ENCODE peak calls at places on chromosomes 16 and 17, in ten cellular contexts. One of them, this sample, is unnamed.
A peak's percentile ranks its signal among the peaks of the same experiment; 100 is the strongest.

GRCh38 chr17:78781339-78782304 is at the start of gene CYTH1:
- DNase-seq in ascending aorta: no peak
- DNase-seq in fibroblast of lung: no peak
- DNase-seq in GM12865: peak; percentile 53
- DNase-seq in NAMALWA: peak; percentile 68
- DNase-seq in effector CD4-positive, alpha-beta T cell: peak; percentile 31
- DNase-seq in memory B cell: no peak
- DNase-seq in AG04449: no peak
- DNase-seq in WTC11: peak; percentile 59
- DNase-seq in neural crest cell: peak; percentile 46
- DNase-seq in this sample: peak; percentile 29

GRCh38 chr16:23403547-23403946 is 49.4 kb downstream of the COG7 start:
- DNase-seq in WTC11: no peak
- DNase-seq in memory B cell: no peak
- DNase-seq in NAMALWA: no peak
- DNase-seq in GM12865: no peak
- DNase-seq in fibroblast of lung: no peak
- DNase-seq in AG04449: no peak
- DNase-seq in ascending aorta: no peak
- DNase-seq in effector CD4-positive, alpha-beta T cell: no peak
- DNase-seq in neural crest cell: no peak
- DNase-seq in this sample: no peak

GRCh38 chr16:9868606-9869149 is 313.6 kb downstream of the GRIN2A start:
- DNase-seq in WTC11: no peak
- DNase-seq in ascending aorta: no peak
- DNase-seq in AG04449: no peak
- DNase-seq in effector CD4-positive, alpha-beta T cell: no peak
- DNase-seq in fibroblast of lung: no peak
- DNase-seq in neural crest cell: no peak
- DNase-seq in GM12865: no peak
- DNase-seq in NAMALWA: no peak
- DNase-seq in memory B cell: no peak
- DNase-seq in this sample: no peak

GRCh38 chr16:48317614-48318013 is 67.6 kb downstream of the SIAH1 start:
- DNase-seq in effector CD4-positive, alpha-beta T cell: no peak
- DNase-seq in GM12865: peak; percentile 36
- DNase-seq in memory B cell: no peak
- DNase-seq in AG04449: peak; percentile 24
- DNase-seq in ascending aorta: no peak
- DNase-seq in WTC11: no peak
- DNase-seq in neural crest cell: no peak
- DNase-seq in NAMALWA: no peak
- DNase-seq in fibroblast of lung: peak; percentile 89
- DNase-seq in this sample: no peak

GRCh38 chr17:76981545-76982295 is 113.5 kb downstream of the MGAT5B start:
- DNase-seq in AG04449: no peak
- DNase-seq in WTC11: no peak
- DNase-seq in fibroblast of lung: no peak
- DNase-seq in NAMALWA: no peak
- DNase-seq in effector CD4-positive, alpha-beta T cell: no peak
- DNase-seq in GM12865: no peak
- DNase-seq in ascending aorta: no peak
- DNase-seq in memory B cell: no peak
- DNase-seq in neural crest cell: no peak
- DNase-seq in this sample: no peak

GRCh38 chr16:8958344-8958808 is 5.3 kb downstream of the USP7 start:
- DNase-seq in AG04449: no peak
- DNase-seq in memory B cell: no peak
- DNase-seq in neural crest cell: no peak
- DNase-seq in effector CD4-positive, alpha-beta T cell: no peak
- DNase-seq in fibroblast of lung: peak; percentile 75
- DNase-seq in ascending aorta: no peak
- DNase-seq in NAMALWA: no peak
- DNase-seq in GM12865: peak; percentile 56
- DNase-seq in WTC11: no peak
- DNase-seq in this sample: no peak

GRCh38 chr17:27630607-27631408 is at the start of gene LGALS9:
- DNase-seq in WTC11: no peak
- DNase-seq in effector CD4-positive, alpha-beta T cell: no peak
- DNase-seq in fibroblast of lung: peak; percentile 56
- DNase-seq in GM12865: peak; percentile 81
- DNase-seq in AG04449: no peak
- DNase-seq in NAMALWA: no peak
- DNase-seq in memory B cell: peak; percentile 14
- DNase-seq in neural crest cell: no peak
- DNase-seq in ascending aorta: no peak
- DNase-seq in this sample: peak; percentile 4

GRCh38 chr17:50258647-50259483 is 15.4 kb upstream of the TMEM92 start:
- DNase-seq in effector CD4-positive, alpha-beta T cell: no peak
- DNase-seq in GM12865: no peak
- DNase-seq in fibroblast of lung: peak; percentile 74
- DNase-seq in neural crest cell: no peak
- DNase-seq in WTC11: no peak
- DNase-seq in AG04449: no peak
- DNase-seq in ascending aorta: no peak
- DNase-seq in NAMALWA: no peak
- DNase-seq in memory B cell: no peak
- DNase-seq in this sample: no peak

GRCh38 chr16:66580605-66581209 is 1.4 kb downstream of the CMTM2 start:
- DNase-seq in fibroblast of lung: peak; percentile 88
- DNase-seq in memory B cell: no peak
- DNase-seq in effector CD4-positive, alpha-beta T cell: no peak
- DNase-seq in ascending aorta: no peak
- DNase-seq in WTC11: no peak
- DNase-seq in neural crest cell: no peak
- DNase-seq in GM12865: no peak
- DNase-seq in AG04449: peak; percentile 58
- DNase-seq in NAMALWA: no peak
- DNase-seq in this sample: peak; percentile 60

GRCh38 chr16:58732545-58733247 is 1.4 kb downstream of the GOT2 start:
- DNase-seq in effector CD4-positive, alpha-beta T cell: no peak
- DNase-seq in fibroblast of lung: peak; percentile 52
- DNase-seq in memory B cell: no peak
- DNase-seq in neural crest cell: no peak
- DNase-seq in NAMALWA: peak; percentile 27
- DNase-seq in AG04449: no peak
- DNase-seq in GM12865: peak; percentile 60
- DNase-seq in ascending aorta: no peak
- DNase-seq in WTC11: no peak
- DNase-seq in this sample: peak; percentile 13

GRCh38 chr16:81940781-81941560 is 70.3 kb downstream of the SDR42E1 start:
- DNase-seq in NAMALWA: peak; percentile 30
- DNase-seq in AG04449: peak; percentile 17
- DNase-seq in effector CD4-positive, alpha-beta T cell: no peak
- DNase-seq in neural crest cell: no peak
- DNase-seq in ascending aorta: no peak
- DNase-seq in memory B cell: no peak
- DNase-seq in WTC11: no peak
- DNase-seq in fibroblast of lung: peak; percentile 87
- DNase-seq in GM12865: no peak
- DNase-seq in this sample: peak; percentile 38

GRCh38 chr16:23650674-23651073 is 9.4 kb downstream of the DCTN5 start:
- DNase-seq in memory B cell: no peak
- DNase-seq in NAMALWA: no peak
- DNase-seq in fibroblast of lung: peak; percentile 56
- DNase-seq in neural crest cell: no peak
- DNase-seq in GM12865: no peak
- DNase-seq in ascending aorta: no peak
- DNase-seq in AG04449: no peak
- DNase-seq in effector CD4-positive, alpha-beta T cell: no peak
- DNase-seq in WTC11: no peak
- DNase-seq in this sample: no peak

GRCh38 chr16:57958544-57958943 is 12.4 kb downstream of the CNGB1 start:
- DNase-seq in WTC11: no peak
- DNase-seq in effector CD4-positive, alpha-beta T cell: no peak
- DNase-seq in GM12865: no peak
- DNase-seq in fibroblast of lung: no peak
- DNase-seq in memory B cell: no peak
- DNase-seq in ascending aorta: no peak
- DNase-seq in neural crest cell: no peak
- DNase-seq in AG04449: no peak
- DNase-seq in NAMALWA: no peak
- DNase-seq in this sample: no peak

GRCh38 chr17:83079766-83080616 is 582 bp downstream of the METRNL start:
- DNase-seq in fibroblast of lung: no peak
- DNase-seq in GM12865: no peak
- DNase-seq in NAMALWA: no peak
- DNase-seq in neural crest cell: no peak
- DNase-seq in WTC11: no peak
- DNase-seq in AG04449: no peak
- DNase-seq in memory B cell: peak; percentile 28
- DNase-seq in ascending aorta: no peak
- DNase-seq in effector CD4-positive, alpha-beta T cell: no peak
- DNase-seq in this sample: no peak

This sample was measured in Caki2.